ENCODE peak calls at places on chromosomes 7 and 10, in eight cellular contexts. One of them, this sample, is unnamed.

GRCh38 chr10:60490013-60490412 is 100.3 kb upstream of the ANK3 start:
- DNase-seq in RWPE2: no peak
- DNase-seq in fibroblast of pulmonary artery: peak; percentile 46
- DNase-seq in epithelial cell of esophagus: no peak
- DNase-seq in upper lobe of left lung: no peak
- DNase-seq in choroid plexus epithelial cell: peak; percentile 72
- DNase-seq in heart right ventricle: no peak
- DNase-seq in HCT116: no peak
- DNase-seq in this sample: no peak

GRCh38 chr7:27121656-27122055 is 8.9 kb downstream of the HOXA4 start:
- DNase-seq in choroid plexus epithelial cell: no peak
- DNase-seq in epithelial cell of esophagus: no peak
- DNase-seq in HCT116: no peak
- DNase-seq in RWPE2: no peak
- DNase-seq in fibroblast of pulmonary artery: no peak
- DNase-seq in upper lobe of left lung: no peak
- DNase-seq in heart right ventricle: no peak
- DNase-seq in this sample: no peak

GRCh38 chr7:23298141-23298851 is 843 bp upstream of the MALSU1 start:
- DNase-seq in upper lobe of left lung: no peak
- DNase-seq in heart right ventricle: peak; percentile 9
- DNase-seq in HCT116: no peak
- DNase-seq in choroid plexus epithelial cell: peak; percentile 90
- DNase-seq in fibroblast of pulmonary artery: peak; percentile 80
- DNase-seq in epithelial cell of esophagus: peak; percentile 36
- DNase-seq in RWPE2: no peak
- DNase-seq in this sample: no peak

GRCh38 chr7:26440253-26440992 is 148.8 kb downstream of the SNX10 start:
- DNase-seq in choroid plexus epithelial cell: no peak
- DNase-seq in heart right ventricle: no peak
- DNase-seq in upper lobe of left lung: no peak
- DNase-seq in RWPE2: no peak
- DNase-seq in epithelial cell of esophagus: no peak
- DNase-seq in fibroblast of pulmonary artery: no peak
- DNase-seq in HCT116: no peak
- DNase-seq in this sample: no peak

GRCh38 chr10:35236739-35237138 is 99.6 kb upstream of the CCNY start:
- DNase-seq in choroid plexus epithelial cell: peak; percentile 62
- DNase-seq in upper lobe of left lung: no peak
- DNase-seq in HCT116: no peak
- DNase-seq in fibroblast of pulmonary artery: peak; percentile 43
- DNase-seq in epithelial cell of esophagus: peak; percentile 16
- DNase-seq in RWPE2: no peak
- DNase-seq in heart right ventricle: no peak
- DNase-seq in this sample: no peak

GRCh38 chr10:23877791-23878190 is 331.1 kb upstream of the KIAA1217 start:
- DNase-seq in epithelial cell of esophagus: no peak
- DNase-seq in HCT116: no peak
- DNase-seq in upper lobe of left lung: no peak
- DNase-seq in heart right ventricle: no peak
- DNase-seq in choroid plexus epithelial cell: no peak
- DNase-seq in fibroblast of pulmonary artery: no peak
- DNase-seq in RWPE2: no peak
- DNase-seq in this sample: no peak

GRCh38 chr10:132395704-132396494 is 1.1 kb upstream of the PWWP2B start:
- DNase-seq in RWPE2: no peak
- DNase-seq in HCT116: no peak
- DNase-seq in heart right ventricle: peak; percentile 79
- DNase-seq in epithelial cell of esophagus: no peak
- DNase-seq in fibroblast of pulmonary artery: peak; percentile 24
- DNase-seq in upper lobe of left lung: peak; percentile 87
- DNase-seq in choroid plexus epithelial cell: peak; percentile 41
- DNase-seq in this sample: peak; percentile 70

GRCh38 chr10:31741473-31741872 is 187.2 kb downstream of the ARHGAP12 start:
- DNase-seq in epithelial cell of esophagus: no peak
- DNase-seq in RWPE2: no peak
- DNase-seq in upper lobe of left lung: no peak
- DNase-seq in HCT116: no peak
- DNase-seq in choroid plexus epithelial cell: no peak
- DNase-seq in heart right ventricle: no peak
- DNase-seq in fibroblast of pulmonary artery: no peak
- DNase-seq in this sample: no peak

GRCh38 chr10:7915923-7916322 is 97.6 kb downstream of the TAF3 start:
- DNase-seq in choroid plexus epithelial cell: peak; percentile 78
- DNase-seq in RWPE2: no peak
- DNase-seq in fibroblast of pulmonary artery: peak; percentile 53
- DNase-seq in heart right ventricle: no peak
- DNase-seq in HCT116: no peak
- DNase-seq in upper lobe of left lung: peak; percentile 33
- DNase-seq in epithelial cell of esophagus: peak; percentile 11
- DNase-seq in this sample: no peak

GRCh38 chr7:28573751-28574295 is 161.5 kb downstream of the CREB5 start:
- DNase-seq in HCT116: no peak
- DNase-seq in fibroblast of pulmonary artery: peak; percentile 26
- DNase-seq in choroid plexus epithelial cell: no peak
- DNase-seq in epithelial cell of esophagus: peak; percentile 15
- DNase-seq in heart right ventricle: no peak
- DNase-seq in upper lobe of left lung: no peak
- DNase-seq in RWPE2: no peak
- DNase-seq in this sample: no peak

GRCh38 chr10:82497451-82497850 is 622.5 kb downstream of the NRG3 start:
- DNase-seq in choroid plexus epithelial cell: peak; percentile 13
- DNase-seq in RWPE2: no peak
- DNase-seq in upper lobe of left lung: no peak
- DNase-seq in heart right ventricle: no peak
- DNase-seq in fibroblast of pulmonary artery: peak; percentile 64
- DNase-seq in epithelial cell of esophagus: no peak
- DNase-seq in HCT116: no peak
- DNase-seq in this sample: no peak

GRCh38 chr7:98774893-98775292 is 94.9 kb downstream of the TMEM130 start:
- DNase-seq in upper lobe of left lung: no peak
- DNase-seq in epithelial cell of esophagus: no peak
- DNase-seq in choroid plexus epithelial cell: no peak
- DNase-seq in HCT116: no peak
- DNase-seq in heart right ventricle: no peak
- DNase-seq in fibroblast of pulmonary artery: no peak
- DNase-seq in RWPE2: no peak
- DNase-seq in this sample: no peak

GRCh38 chr10:114634607-114634974 is 23.5 kb downstream of the ABLIM1 start:
- DNase-seq in RWPE2: no peak
- DNase-seq in HCT116: peak; percentile 58
- DNase-seq in choroid plexus epithelial cell: peak; percentile 89
- DNase-seq in upper lobe of left lung: peak; percentile 78
- DNase-seq in epithelial cell of esophagus: peak; percentile 74
- DNase-seq in heart right ventricle: peak; percentile 79
- DNase-seq in fibroblast of pulmonary artery: peak; percentile 92
- DNase-seq in this sample: no peak

GRCh38 chr10:77641344-77641743 is 3.7 kb upstream of the KCNMA1 start:
- DNase-seq in HCT116: no peak
- DNase-seq in upper lobe of left lung: no peak
- DNase-seq in epithelial cell of esophagus: no peak
- DNase-seq in RWPE2: no peak
- DNase-seq in choroid plexus epithelial cell: no peak
- DNase-seq in heart right ventricle: no peak
- DNase-seq in fibroblast of pulmonary artery: no peak
- DNase-seq in this sample: no peak

GRCh38 chr10:5030989-5031388 is 27.3 kb upstream of the AKR1C2 start:
- DNase-seq in HCT116: no peak
- DNase-seq in RWPE2: no peak
- DNase-seq in fibroblast of pulmonary artery: no peak
- DNase-seq in upper lobe of left lung: no peak
- DNase-seq in choroid plexus epithelial cell: no peak
- DNase-seq in epithelial cell of esophagus: no peak
- DNase-seq in heart right ventricle: no peak
- DNase-seq in this sample: no peak

GRCh38 chr7:79361214-79361613 is 92.3 kb downstream of the MAGI2 start:
- DNase-seq in HCT116: peak; percentile 27
- DNase-seq in epithelial cell of esophagus: peak; percentile 13
- DNase-seq in choroid plexus epithelial cell: no peak
- DNase-seq in RWPE2: no peak
- DNase-seq in fibroblast of pulmonary artery: no peak
- DNase-seq in upper lobe of left lung: no peak
- DNase-seq in heart right ventricle: no peak
- DNase-seq in this sample: no peak

GRCh38 chr10:1360011-1360580 is 303.9 kb downstream of the WDR37 start:
- DNase-seq in HCT116: no peak
- DNase-seq in RWPE2: no peak
- DNase-seq in choroid plexus epithelial cell: no peak
- DNase-seq in heart right ventricle: no peak
- DNase-seq in upper lobe of left lung: no peak
- DNase-seq in fibroblast of pulmonary artery: no peak
- DNase-seq in epithelial cell of esophagus: no peak
- DNase-seq in this sample: no peak

GRCh38 chr10:20289055-20289454 is 472.8 kb downstream of the PLXDC2 start:
- DNase-seq in fibroblast of pulmonary artery: no peak
- DNase-seq in RWPE2: no peak
- DNase-seq in epithelial cell of esophagus: no peak
- DNase-seq in upper lobe of left lung: no peak
- DNase-seq in heart right ventricle: no peak
- DNase-seq in HCT116: no peak
- DNase-seq in choroid plexus epithelial cell: no peak
- DNase-seq in this sample: no peak

GRCh38 chr10:128063736-128064614 is 62.2 kb downstream of the MKI67 start:
- DNase-seq in heart right ventricle: no peak
- DNase-seq in choroid plexus epithelial cell: no peak
- DNase-seq in epithelial cell of esophagus: peak; percentile 99
- DNase-seq in HCT116: no peak
- DNase-seq in RWPE2: no peak
- DNase-seq in upper lobe of left lung: peak; percentile 30
- DNase-seq in fibroblast of pulmonary artery: no peak
- DNase-seq in this sample: no peak

DNA sequence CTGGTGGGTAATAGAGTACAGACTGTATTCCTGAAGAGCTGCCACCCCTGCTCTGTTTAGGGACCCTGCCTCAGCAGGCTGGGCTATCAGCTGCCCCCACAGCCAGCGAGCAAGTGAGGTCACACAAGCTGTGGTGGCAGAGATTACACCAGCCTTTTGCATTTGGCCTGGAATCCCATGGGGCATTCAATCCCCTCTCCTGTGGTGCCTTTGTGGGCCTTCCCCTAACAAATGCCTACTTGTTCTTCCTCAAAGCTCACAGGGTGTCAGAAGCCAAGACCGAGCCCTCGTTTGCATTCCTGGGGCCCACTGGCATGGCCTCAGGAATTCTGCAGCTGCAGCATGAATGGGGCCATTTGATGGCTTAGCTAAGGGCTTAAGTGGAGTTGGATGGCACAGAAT is 212.7 kb upstream of the PHYHIPL start:
- DNase-seq in fibroblast of pulmonary artery: no peak
- DNase-seq in HCT116: no peak
- DNase-seq in upper lobe of left lung: no peak
- DNase-seq in RWPE2: no peak
- DNase-seq in heart right ventricle: no peak
- DNase-seq in epithelial cell of esophagus: no peak
- DNase-seq in choroid plexus epithelial cell: no peak
- DNase-seq in this sample: no peak
- TF ChIP-seq CTCF in fibroblast of pulmonary artery: no peak
- TF ChIP-seq CTCF in HCT116: no peak
- TF ChIP-seq CTCF in upper lobe of left lung: no peak
- TF ChIP-seq CTCF in RWPE2: no peak
- TF ChIP-seq CTCF in heart right ventricle: no peak
- TF ChIP-seq CTCF in epithelial cell of esophagus: no peak
- TF ChIP-seq CTCF in choroid plexus epithelial cell: no peak
- TF ChIP-seq CTCF in this sample: no peak

GRCh38 chr10:28300027-28300426 is 2.8 kb downstream of the MPP7 start:
- DNase-seq in RWPE2: no peak
- DNase-seq in HCT116: no peak
- DNase-seq in fibroblast of pulmonary artery: no peak
- DNase-seq in choroid plexus epithelial cell: peak; percentile 13
- DNase-seq in epithelial cell of esophagus: peak; percentile 24
- DNase-seq in upper lobe of left lung: no peak
- DNase-seq in heart right ventricle: no peak
- DNase-seq in this sample: no peak
- TF ChIP-seq CTCF in RWPE2: peak; percentile 39
- TF ChIP-seq CTCF in HCT116: peak; percentile 45
- TF ChIP-seq CTCF in fibroblast of pulmonary artery: no peak
- TF ChIP-seq CTCF in choroid plexus epithelial cell: peak; percentile 21
- TF ChIP-seq CTCF in epithelial cell of esophagus: no peak
- TF ChIP-seq CTCF in upper lobe of left lung: no peak
- TF ChIP-seq CTCF in heart right ventricle: no peak
- TF ChIP-seq CTCF in this sample: no peak

GRCh38 chr7:142248-142955 is 50.0 kb upstream of the FAM20C start:
- DNase-seq in epithelial cell of esophagus: no peak
- DNase-seq in RWPE2: no peak
- DNase-seq in upper lobe of left lung: no peak
- DNase-seq in choroid plexus epithelial cell: no peak
- DNase-seq in heart right ventricle: peak; percentile 69
- DNase-seq in fibroblast of pulmonary artery: no peak
- DNase-seq in HCT116: no peak
- DNase-seq in this sample: no peak

GRCh38 chr7:143811-144453 is 48.4 kb upstream of the FAM20C start:
- DNase-seq in heart right ventricle: no peak
- DNase-seq in epithelial cell of esophagus: no peak
- DNase-seq in fibroblast of pulmonary artery: no peak
- DNase-seq in choroid plexus epithelial cell: no peak
- DNase-seq in RWPE2: peak; percentile 38
- DNase-seq in upper lobe of left lung: no peak
- DNase-seq in HCT116: no peak
- DNase-seq in this sample: no peak

GRCh38 chr7:145863-146262 is 46.5 kb upstream of the FAM20C start:
- DNase-seq in choroid plexus epithelial cell: no peak
- DNase-seq in epithelial cell of esophagus: no peak
- DNase-seq in heart right ventricle: no peak
- DNase-seq in fibroblast of pulmonary artery: no peak
- DNase-seq in upper lobe of left lung: no peak
- DNase-seq in RWPE2: no peak
- DNase-seq in HCT116: no peak
- DNase-seq in this sample: no peak

GRCh38 chr7:143145-143751 is 49.1 kb upstream of the FAM20C start:
- DNase-seq in HCT116: no peak
- DNase-seq in choroid plexus epithelial cell: no peak
- DNase-seq in fibroblast of pulmonary artery: no peak
- DNase-seq in heart right ventricle: no peak
- DNase-seq in epithelial cell of esophagus: no peak
- DNase-seq in RWPE2: peak; percentile 38
- DNase-seq in upper lobe of left lung: no peak
- DNase-seq in this sample: no peak

GRCh38 chr7:144454-144826 is 47.9 kb upstream of the FAM20C start:
- DNase-seq in fibroblast of pulmonary artery: no peak
- DNase-seq in HCT116: no peak
- DNase-seq in heart right ventricle: no peak
- DNase-seq in choroid plexus epithelial cell: no peak
- DNase-seq in RWPE2: peak; percentile 38
- DNase-seq in upper lobe of left lung: no peak
- DNase-seq in epithelial cell of esophagus: no peak
- DNase-seq in this sample: no peak
- TF ChIP-seq CTCF in fibroblast of pulmonary artery: no peak
- TF ChIP-seq CTCF in HCT116: no peak
- TF ChIP-seq CTCF in heart right ventricle: no peak
- TF ChIP-seq CTCF in choroid plexus epithelial cell: no peak
- TF ChIP-seq CTCF in RWPE2: no peak
- TF ChIP-seq CTCF in upper lobe of left lung: no peak
- TF ChIP-seq CTCF in epithelial cell of esophagus: no peak
- TF ChIP-seq CTCF in this sample: no peak

DNA sequence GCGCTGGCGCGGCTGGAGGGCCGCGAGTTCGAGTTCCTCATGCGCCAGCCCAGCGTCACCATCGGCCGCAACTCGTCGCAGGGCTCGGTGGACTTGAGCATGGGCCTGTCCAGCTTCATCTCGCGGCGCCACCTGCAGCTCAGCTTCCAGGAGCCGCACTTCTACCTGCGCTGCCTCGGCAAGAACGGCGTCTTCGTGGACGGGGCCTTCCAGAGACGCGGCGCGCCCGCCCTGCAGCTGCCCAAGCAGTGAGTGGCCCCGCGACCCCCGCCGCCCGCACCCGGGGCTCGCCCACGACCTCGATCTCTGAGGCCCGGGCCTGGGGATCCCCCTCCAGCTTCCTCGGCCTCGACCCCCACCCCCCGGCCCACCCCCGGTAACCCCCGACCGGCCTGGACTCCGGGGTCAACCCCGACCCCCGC is 537 bp downstream of the FOXK1 start:
- DNase-seq in RWPE2: no peak
- DNase-seq in HCT116: no peak
- DNase-seq in choroid plexus epithelial cell: peak; percentile 77
- DNase-seq in epithelial cell of esophagus: peak; percentile 74
- DNase-seq in heart right ventricle: peak; percentile 36
- DNase-seq in fibroblast of pulmonary artery: peak; percentile 55
- DNase-seq in upper lobe of left lung: peak; percentile 64
- DNase-seq in this sample: no peak
- TF ChIP-seq CTCF in RWPE2: no peak
- TF ChIP-seq CTCF in HCT116: no peak
- TF ChIP-seq CTCF in choroid plexus epithelial cell: peak; percentile 42
- TF ChIP-seq CTCF in epithelial cell of esophagus: no peak
- TF ChIP-seq CTCF in heart right ventricle: no peak
- TF ChIP-seq CTCF in fibroblast of pulmonary artery: no peak
- TF ChIP-seq CTCF in upper lobe of left lung: no peak
- TF ChIP-seq CTCF in this sample: no peak